ENCODE peak calls at places on chromosome 18, in seven cellular contexts. W is stimulated activated CD8-positive, alpha-beta memory T cell treated with anti-CD3 and anti-CD28 coated beads, Interleukin-7, amount 100 ng/mL, for 24 hours; M is AG08396; V is endodermal cell; K is H9; D is PC-3; H is activated B cell treated with CpG ODN at 0.5 μM for 24 hours. P is an unnamed sample.

GRCh38 chr18:47750889-47751423 is 179.5 kb downstream of the SMAD2 start:
- DNase-seq in W (no peak), H (no peak), D (no peak), M (no peak), K (no peak), V (peak), P (no peak)

GRCh38 chr18:79583984-79584401 is 95.6 kb upstream of the CTDP1 start:
- DNase-seq in V (peak), H (no peak), D (no peak), K (no peak), W (no peak), M (no peak), P (no peak)

GRCh38 chr18:54734059-54734458 is 94.2 kb upstream of the RAB27B start:
- DNase-seq in M (peak), W (no peak), K (no peak), D (peak), V (no peak), H (no peak), P (peak)

GRCh38 chr18:63236417-63236816 is 83.2 kb downstream of the BCL2 start:
- DNase-seq in M (no peak), H (no peak), W (no peak), D (no peak), K (no peak), V (no peak), P (no peak)

GRCh38 chr18:2912357-2913299 is 65.8 kb downstream of the EMILIN2 start:
- DNase-seq in H (no peak), W (no peak), K (peak), D (no peak), M (no peak), V (peak), P (no peak)

GRCh38 chr18:70228546-70228945 is 23.1 kb upstream of the RTTN start:
- DNase-seq in K (no peak), H (no peak), V (no peak), D (no peak), M (no peak), W (no peak), P (no peak)

GRCh38 chr18:56823986-56824385 is 172.8 kb downstream of the WDR7 start:
- DNase-seq in W (no peak), D (no peak), V (no peak), K (no peak), H (no peak), M (no peak), P (no peak)

GRCh38 chr18:413263-413662 is 87.2 kb downstream of the COLEC12 start:
- DNase-seq in K (no peak), W (no peak), V (no peak), D (peak), H (no peak), M (no peak), P (no peak)

GRCh38 chr18:10420561-10421352 is 33.7 kb upstream of the APCDD1 start:
- DNase-seq in W (no peak), M (peak), V (no peak), H (no peak), K (no peak), D (no peak), P (no peak)

GRCh38 chr18:79129120-79129519 is 59.9 kb downstream of the ATP9B start:
- DNase-seq in H (no peak), D (no peak), K (no peak), W (no peak), V (no peak), M (no peak), P (no peak)

GRCh38 chr18:44181951-44182350 is 498.7 kb upstream of the SETBP1 start:
- DNase-seq in D (no peak), H (no peak), W (no peak), K (no peak), M (no peak), V (no peak), P (no peak)

GRCh38 chr18:53771664-53772063 is 452.8 kb downstream of the MBD2 start:
- DNase-seq in K (no peak), V (no peak), H (no peak), D (no peak), M (no peak), W (no peak), P (no peak)

GRCh38 chr18:79427368-79428225 is 31.9 kb downstream of the NFATC1 start:
- DNase-seq in H (no peak), D (no peak), K (no peak), V (no peak), M (no peak), W (no peak), P (no peak)

GRCh38 chr18:35588995-35589394 is 7.5 kb downstream of the GALNT1 start:
- DNase-seq in W (no peak), M (no peak), H (peak), D (no peak), V (peak), K (peak), P (no peak)

GRCh38 chr18:2466978-2467377 is 104.3 kb downstream of the METTL4 start:
- DNase-seq in W (no peak), M (no peak), V (no peak), K (no peak), D (peak), H (no peak), P (no peak)

GRCh38 chr18:58257461-58257860 is 213.4 kb downstream of the NEDD4L start:
- DNase-seq in W (no peak), K (no peak), V (no peak), D (peak), M (peak), H (no peak), P (no peak)

GRCh38 chr18:31648966-31649429 is 35.4 kb downstream of the B4GALT6 start:
- DNase-seq in K (no peak), H (no peak), V (no peak), W (no peak), M (no peak), D (peak), P (peak)

GRCh38 chr18:78949216-78949615 is 30.4 kb upstream of the SALL3 start:
- DNase-seq in H (no peak), M (no peak), D (no peak), K (no peak), W (no peak), V (no peak), P (no peak)

GRCh38 chr18:13136056-13136688 is 82.4 kb upstream of the LDLRAD4 start:
- DNase-seq in D (no peak), H (no peak), W (no peak), M (no peak), V (no peak), K (no peak), P (no peak)

GRCh38 chr18:43422483-43422882 is 145.2 kb upstream of the SYT4 start:
- DNase-seq in M (no peak), V (peak), D (no peak), K (peak), H (no peak), W (no peak), P (peak)

GRCh38 chr18:35174093-35174731 is 66.6 kb upstream of the ZNF397 start:
- DNase-seq in M (no peak), H (no peak), K (no peak), D (no peak), V (no peak), W (no peak), P (no peak)

GRCh38 chr18:63260075-63260754 is 59.4 kb downstream of the BCL2 start:
- DNase-seq in K (no peak), W (no peak), M (no peak), H (no peak), V (no peak), D (no peak), P (no peak)

GRCh38 chr18:57497372-57498294 is 62.5 kb downstream of the ONECUT2 start:
- DNase-seq in V (no peak), H (no peak), M (peak), K (no peak), D (peak), W (no peak), P (peak)

GRCh38 chr18:2588666-2589344 is 17.4 kb downstream of the NDC80 start:
- DNase-seq in K (no peak), D (no peak), M (no peak), H (no peak), W (no peak), V (no peak), P (peak)

GRCh38 chr18:56709463-56709862 is 58.3 kb downstream of the WDR7 start:
- DNase-seq in K (no peak), M (peak), H (no peak), D (peak), W (no peak), V (peak), P (peak)

GRCh38 chr18:59616501-59616900 is 80.7 kb downstream of the CCBE1 start:
- DNase-seq in M (no peak), W (no peak), H (no peak), V (no peak), D (no peak), K (no peak), P (no peak)

GRCh38 chr18:44602380-44602779 is 78.3 kb upstream of the SETBP1 start:
- DNase-seq in M (no peak), D (peak), H (no peak), V (no peak), W (no peak), K (no peak), P (no peak)

GRCh38 chr18:13452448-13452811 is 233.9 kb downstream of the LDLRAD4 start:
- DNase-seq in M (no peak), W (no peak), D (peak), K (peak), H (no peak), V (peak), P (peak)

GRCh38 chr18:362914-363295 is 95.1 kb upstream of the THOC1 start:
- DNase-seq in D (no peak), K (no peak), M (no peak), W (no peak), H (no peak), V (no peak), P (no peak)

GRCh38 chr18:25727281-25727680 is 363.1 kb downstream of the SS18 start:
- DNase-seq in D (no peak), V (no peak), M (no peak), W (no peak), K (no peak), H (no peak), P (no peak)

GRCh38 chr18:52242711-52243110 is 97.3 kb upstream of the DCC start:
- DNase-seq in K (no peak), H (no peak), V (no peak), D (no peak), M (no peak), W (no peak), P (no peak)

GRCh38 chr18:61720496-61720895 is 172.3 kb downstream of the RNF152 start:
- DNase-seq in H (no peak), D (no peak), W (no peak), K (no peak), M (no peak), V (no peak), P (no peak)

GRCh38 chr18:22185298-22185697 is 15.9 kb downstream of the GATA6 start:
- DNase-seq in V (peak), D (no peak), W (no peak), H (no peak), K (peak), M (no peak), P (no peak)

GRCh38 chr18:43869451-43870008 is 592.2 kb upstream of the SYT4 start:
- DNase-seq in D (no peak), V (no peak), W (no peak), K (no peak), M (no peak), H (no peak), P (no peak)

GRCh38 chr18:48730010-48730409 is 191.2 kb downstream of the CTIF start:
- DNase-seq in M (no peak), D (no peak), W (no peak), K (no peak), V (no peak), H (no peak), P (no peak)

GRCh38 chr18:10892801-10893595 is 256.4 kb downstream of the PIEZO2 start:
- DNase-seq in W (no peak), H (no peak), M (no peak), K (no peak), D (peak), V (no peak), P (no peak)

GRCh38 chr18:8661754-8662573 is 43.4 kb upstream of the MTCL1 start:
- DNase-seq in V (peak), M (peak), W (no peak), D (peak), K (peak), H (no peak), P (peak)

GRCh38 chr18:12639990-12640880 is 17.7 kb downstream of the SPIRE1 start:
- DNase-seq in W (no peak), H (no peak), D (peak), K (no peak), V (no peak), M (peak), P (peak)

GRCh38 chr18:28088477-28088876 is 88.5 kb downstream of the CDH2 start:
- DNase-seq in W (no peak), K (peak), D (no peak), H (no peak), M (no peak), V (peak), P (no peak)

P was measured in hepatocyte.